ENCODE peak calls at places on chromosomes 6 and 20, in seven cellular contexts. One of them, this sample, is unnamed.

GRCh38 chr6:89506716-89507597 is 74.0 kb downstream of the ANKRD6 start:
- DNase-seq in Right ventricle myocardium superior: no peak
- DNase-seq in naive B cell: no peak
- DNase-seq in HEK293T: no peak
- DNase-seq in heart left ventricle: no peak
- DNase-seq in CD4-positive, alpha-beta memory T cell: no peak
- DNase-seq in stimulated activated CD8-positive, alpha-beta memory T cell treated with anti-CD3 and anti-CD28 coated beads, Interleukin-15, amount 100 ng/mL, for 48 hours: no peak
- DNase-seq in this sample: no peak

GRCh38 chr6:122872311-122872710 is 83.3 kb downstream of the SMPDL3A start:
- DNase-seq in Right ventricle myocardium superior: no peak
- DNase-seq in naive B cell: no peak
- DNase-seq in HEK293T: no peak
- DNase-seq in heart left ventricle: no peak
- DNase-seq in CD4-positive, alpha-beta memory T cell: no peak
- DNase-seq in stimulated activated CD8-positive, alpha-beta memory T cell treated with anti-CD3 and anti-CD28 coated beads, Interleukin-15, amount 100 ng/mL, for 48 hours: no peak
- DNase-seq in this sample: no peak

GRCh38 chr20:57399587-57400261 is 8.5 kb downstream of the RBM38 start:
- DNase-seq in Right ventricle myocardium superior: peak
- DNase-seq in naive B cell: peak
- DNase-seq in HEK293T: no peak
- DNase-seq in heart left ventricle: peak
- DNase-seq in CD4-positive, alpha-beta memory T cell: no peak
- DNase-seq in stimulated activated CD8-positive, alpha-beta memory T cell treated with anti-CD3 and anti-CD28 coated beads, Interleukin-15, amount 100 ng/mL, for 48 hours: peak
- DNase-seq in this sample: no peak

GRCh38 chr6:148452921-148453320 is 110.3 kb downstream of the SASH1 start:
- DNase-seq in Right ventricle myocardium superior: no peak
- DNase-seq in naive B cell: no peak
- DNase-seq in HEK293T: no peak
- DNase-seq in heart left ventricle: no peak
- DNase-seq in CD4-positive, alpha-beta memory T cell: no peak
- DNase-seq in stimulated activated CD8-positive, alpha-beta memory T cell treated with anti-CD3 and anti-CD28 coated beads, Interleukin-15, amount 100 ng/mL, for 48 hours: no peak
- DNase-seq in this sample: no peak

GRCh38 chr20:4613184-4613583 is 108.5 kb upstream of the PRND start:
- DNase-seq in Right ventricle myocardium superior: no peak
- DNase-seq in naive B cell: no peak
- DNase-seq in HEK293T: no peak
- DNase-seq in heart left ventricle: no peak
- DNase-seq in CD4-positive, alpha-beta memory T cell: no peak
- DNase-seq in stimulated activated CD8-positive, alpha-beta memory T cell treated with anti-CD3 and anti-CD28 coated beads, Interleukin-15, amount 100 ng/mL, for 48 hours: no peak
- DNase-seq in this sample: no peak

GRCh38 chr6:166760288-166760687 is 133.2 kb upstream of the RPS6KA2 start:
- DNase-seq in Right ventricle myocardium superior: no peak
- DNase-seq in naive B cell: no peak
- DNase-seq in HEK293T: no peak
- DNase-seq in heart left ventricle: no peak
- DNase-seq in CD4-positive, alpha-beta memory T cell: peak
- DNase-seq in stimulated activated CD8-positive, alpha-beta memory T cell treated with anti-CD3 and anti-CD28 coated beads, Interleukin-15, amount 100 ng/mL, for 48 hours: peak
- DNase-seq in this sample: no peak

GRCh38 chr20:4951299-4951698 is 50.0 kb downstream of the SLC23A2 start:
- DNase-seq in Right ventricle myocardium superior: no peak
- DNase-seq in naive B cell: no peak
- DNase-seq in HEK293T: no peak
- DNase-seq in heart left ventricle: peak
- DNase-seq in CD4-positive, alpha-beta memory T cell: no peak
- DNase-seq in stimulated activated CD8-positive, alpha-beta memory T cell treated with anti-CD3 and anti-CD28 coated beads, Interleukin-15, amount 100 ng/mL, for 48 hours: no peak
- DNase-seq in this sample: no peak

GRCh38 chr6:6856538-6857523 is 250.9 kb upstream of the RREB1 start:
- DNase-seq in Right ventricle myocardium superior: peak
- DNase-seq in naive B cell: peak
- DNase-seq in HEK293T: no peak
- DNase-seq in heart left ventricle: peak
- DNase-seq in CD4-positive, alpha-beta memory T cell: peak
- DNase-seq in stimulated activated CD8-positive, alpha-beta memory T cell treated with anti-CD3 and anti-CD28 coated beads, Interleukin-15, amount 100 ng/mL, for 48 hours: peak
- DNase-seq in this sample: peak

GRCh38 chr6:5260111-5260620 is 584 bp downstream of the LYRM4 start:
- DNase-seq in Right ventricle myocardium superior: peak
- DNase-seq in naive B cell: peak
- DNase-seq in HEK293T: peak
- DNase-seq in heart left ventricle: peak
- DNase-seq in CD4-positive, alpha-beta memory T cell: peak
- DNase-seq in stimulated activated CD8-positive, alpha-beta memory T cell treated with anti-CD3 and anti-CD28 coated beads, Interleukin-15, amount 100 ng/mL, for 48 hours: peak
- DNase-seq in this sample: peak

GRCh38 chr6:2529217-2529719 is 221.5 kb downstream of the MYLK4 start:
- DNase-seq in Right ventricle myocardium superior: no peak
- DNase-seq in naive B cell: no peak
- DNase-seq in HEK293T: no peak
- DNase-seq in heart left ventricle: no peak
- DNase-seq in CD4-positive, alpha-beta memory T cell: no peak
- DNase-seq in stimulated activated CD8-positive, alpha-beta memory T cell treated with anti-CD3 and anti-CD28 coated beads, Interleukin-15, amount 100 ng/mL, for 48 hours: no peak
- DNase-seq in this sample: no peak

GRCh38 chr6:91387290-91388062 is 800.6 kb upstream of the MAP3K7 start:
- DNase-seq in Right ventricle myocardium superior: no peak
- DNase-seq in naive B cell: no peak
- DNase-seq in HEK293T: no peak
- DNase-seq in heart left ventricle: no peak
- DNase-seq in CD4-positive, alpha-beta memory T cell: no peak
- DNase-seq in stimulated activated CD8-positive, alpha-beta memory T cell treated with anti-CD3 and anti-CD28 coated beads, Interleukin-15, amount 100 ng/mL, for 48 hours: no peak
- DNase-seq in this sample: no peak

GRCh38 chr6:16562498-16562897 is 198.8 kb downstream of the ATXN1 start:
- DNase-seq in Right ventricle myocardium superior: no peak
- DNase-seq in naive B cell: no peak
- DNase-seq in HEK293T: no peak
- DNase-seq in heart left ventricle: no peak
- DNase-seq in CD4-positive, alpha-beta memory T cell: no peak
- DNase-seq in stimulated activated CD8-positive, alpha-beta memory T cell treated with anti-CD3 and anti-CD28 coated beads, Interleukin-15, amount 100 ng/mL, for 48 hours: no peak
- DNase-seq in this sample: no peak

GRCh38 chr6:149235130-149235561 is 82.4 kb upstream of the TAB2 start:
- DNase-seq in Right ventricle myocardium superior: no peak
- DNase-seq in naive B cell: peak
- DNase-seq in HEK293T: peak
- DNase-seq in heart left ventricle: peak
- DNase-seq in CD4-positive, alpha-beta memory T cell: no peak
- DNase-seq in stimulated activated CD8-positive, alpha-beta memory T cell treated with anti-CD3 and anti-CD28 coated beads, Interleukin-15, amount 100 ng/mL, for 48 hours: no peak
- DNase-seq in this sample: peak

GRCh38 chr6:126804255-126805064 is 314.0 kb upstream of the RSPO3 start:
- DNase-seq in Right ventricle myocardium superior: no peak
- DNase-seq in naive B cell: no peak
- DNase-seq in HEK293T: peak
- DNase-seq in heart left ventricle: no peak
- DNase-seq in CD4-positive, alpha-beta memory T cell: no peak
- DNase-seq in stimulated activated CD8-positive, alpha-beta memory T cell treated with anti-CD3 and anti-CD28 coated beads, Interleukin-15, amount 100 ng/mL, for 48 hours: no peak
- DNase-seq in this sample: no peak

GRCh38 chr6:33430991-33431879 is 11.4 kb downstream of the SYNGAP1 start:
- DNase-seq in Right ventricle myocardium superior: peak
- DNase-seq in naive B cell: peak
- DNase-seq in HEK293T: peak
- DNase-seq in heart left ventricle: peak
- DNase-seq in CD4-positive, alpha-beta memory T cell: peak
- DNase-seq in stimulated activated CD8-positive, alpha-beta memory T cell treated with anti-CD3 and anti-CD28 coated beads, Interleukin-15, amount 100 ng/mL, for 48 hours: peak
- DNase-seq in this sample: peak

GRCh38 chr20:57869291-57869950 is 159.6 kb upstream of the PMEPA1 start:
- DNase-seq in Right ventricle myocardium superior: no peak
- DNase-seq in naive B cell: no peak
- DNase-seq in HEK293T: no peak
- DNase-seq in heart left ventricle: no peak
- DNase-seq in CD4-positive, alpha-beta memory T cell: no peak
- DNase-seq in stimulated activated CD8-positive, alpha-beta memory T cell treated with anti-CD3 and anti-CD28 coated beads, Interleukin-15, amount 100 ng/mL, for 48 hours: no peak
- DNase-seq in this sample: no peak

GRCh38 chr6:116115781-116116180 is 10.2 kb downstream of the COL10A1 start:
- DNase-seq in Right ventricle myocardium superior: no peak
- DNase-seq in naive B cell: no peak
- DNase-seq in HEK293T: no peak
- DNase-seq in heart left ventricle: no peak
- DNase-seq in CD4-positive, alpha-beta memory T cell: no peak
- DNase-seq in stimulated activated CD8-positive, alpha-beta memory T cell treated with anti-CD3 and anti-CD28 coated beads, Interleukin-15, amount 100 ng/mL, for 48 hours: no peak
- DNase-seq in this sample: no peak

GRCh38 chr6:157669747-157670216 is 153.3 kb upstream of the SNX9 start:
- DNase-seq in Right ventricle myocardium superior: peak
- DNase-seq in naive B cell: no peak
- DNase-seq in HEK293T: no peak
- DNase-seq in heart left ventricle: peak
- DNase-seq in CD4-positive, alpha-beta memory T cell: no peak
- DNase-seq in stimulated activated CD8-positive, alpha-beta memory T cell treated with anti-CD3 and anti-CD28 coated beads, Interleukin-15, amount 100 ng/mL, for 48 hours: no peak
- DNase-seq in this sample: peak

GRCh38 chr20:56875052-56875663 is 246.1 kb downstream of the TFAP2C start:
- DNase-seq in Right ventricle myocardium superior: no peak
- DNase-seq in naive B cell: no peak
- DNase-seq in HEK293T: no peak
- DNase-seq in heart left ventricle: no peak
- DNase-seq in CD4-positive, alpha-beta memory T cell: no peak
- DNase-seq in stimulated activated CD8-positive, alpha-beta memory T cell treated with anti-CD3 and anti-CD28 coated beads, Interleukin-15, amount 100 ng/mL, for 48 hours: no peak
- DNase-seq in this sample: no peak

GRCh38 chr6:123635144-123635543 is 1.6 kb downstream of the TRDN start:
- DNase-seq in Right ventricle myocardium superior: no peak
- DNase-seq in naive B cell: no peak
- DNase-seq in HEK293T: no peak
- DNase-seq in heart left ventricle: no peak
- DNase-seq in CD4-positive, alpha-beta memory T cell: no peak
- DNase-seq in stimulated activated CD8-positive, alpha-beta memory T cell treated with anti-CD3 and anti-CD28 coated beads, Interleukin-15, amount 100 ng/mL, for 48 hours: no peak
- DNase-seq in this sample: no peak

GRCh38 chr6:146948790-146949342 is 255.4 kb upstream of the STXBP5 start:
- DNase-seq in Right ventricle myocardium superior: no peak
- DNase-seq in naive B cell: no peak
- DNase-seq in HEK293T: no peak
- DNase-seq in heart left ventricle: no peak
- DNase-seq in CD4-positive, alpha-beta memory T cell: no peak
- DNase-seq in stimulated activated CD8-positive, alpha-beta memory T cell treated with anti-CD3 and anti-CD28 coated beads, Interleukin-15, amount 100 ng/mL, for 48 hours: no peak
- DNase-seq in this sample: no peak

GRCh38 chr6:131212928-131213327 is 77.7 kb downstream of the AKAP7 start:
- DNase-seq in Right ventricle myocardium superior: no peak
- DNase-seq in naive B cell: no peak
- DNase-seq in HEK293T: no peak
- DNase-seq in heart left ventricle: no peak
- DNase-seq in CD4-positive, alpha-beta memory T cell: no peak
- DNase-seq in stimulated activated CD8-positive, alpha-beta memory T cell treated with anti-CD3 and anti-CD28 coated beads, Interleukin-15, amount 100 ng/mL, for 48 hours: no peak
- DNase-seq in this sample: no peak

GRCh38 chr6:39496951-39497350 is 174.4 kb upstream of the KCNK16 start:
- DNase-seq in Right ventricle myocardium superior: peak
- DNase-seq in naive B cell: no peak
- DNase-seq in HEK293T: no peak
- DNase-seq in heart left ventricle: peak
- DNase-seq in CD4-positive, alpha-beta memory T cell: no peak
- DNase-seq in stimulated activated CD8-positive, alpha-beta memory T cell treated with anti-CD3 and anti-CD28 coated beads, Interleukin-15, amount 100 ng/mL, for 48 hours: no peak
- DNase-seq in this sample: peak

GRCh38 chr6:121503633-121504032 is 68.2 kb downstream of the GJA1 start:
- DNase-seq in Right ventricle myocardium superior: no peak
- DNase-seq in naive B cell: no peak
- DNase-seq in HEK293T: no peak
- DNase-seq in heart left ventricle: no peak
- DNase-seq in CD4-positive, alpha-beta memory T cell: no peak
- DNase-seq in stimulated activated CD8-positive, alpha-beta memory T cell treated with anti-CD3 and anti-CD28 coated beads, Interleukin-15, amount 100 ng/mL, for 48 hours: no peak
- DNase-seq in this sample: no peak

GRCh38 chr6:32666420-32667300 is at the start of gene HLA-DQB1:
- DNase-seq in Right ventricle myocardium superior: no peak
- DNase-seq in naive B cell: peak
- DNase-seq in HEK293T: peak
- DNase-seq in heart left ventricle: peak
- DNase-seq in CD4-positive, alpha-beta memory T cell: peak
- DNase-seq in stimulated activated CD8-positive, alpha-beta memory T cell treated with anti-CD3 and anti-CD28 coated beads, Interleukin-15, amount 100 ng/mL, for 48 hours: peak
- DNase-seq in this sample: no peak

GRCh38 chr6:45513331-45513730 is 135.6 kb upstream of the SUPT3H start:
- DNase-seq in Right ventricle myocardium superior: no peak
- DNase-seq in naive B cell: no peak
- DNase-seq in HEK293T: no peak
- DNase-seq in heart left ventricle: no peak
- DNase-seq in CD4-positive, alpha-beta memory T cell: no peak
- DNase-seq in stimulated activated CD8-positive, alpha-beta memory T cell treated with anti-CD3 and anti-CD28 coated beads, Interleukin-15, amount 100 ng/mL, for 48 hours: no peak
- DNase-seq in this sample: no peak

GRCh38 chr6:155850408-155850841 is 394.8 kb upstream of the NOX3 start:
- DNase-seq in Right ventricle myocardium superior: no peak
- DNase-seq in naive B cell: no peak
- DNase-seq in HEK293T: no peak
- DNase-seq in heart left ventricle: no peak
- DNase-seq in CD4-positive, alpha-beta memory T cell: no peak
- DNase-seq in stimulated activated CD8-positive, alpha-beta memory T cell treated with anti-CD3 and anti-CD28 coated beads, Interleukin-15, amount 100 ng/mL, for 48 hours: no peak
- DNase-seq in this sample: no peak

GRCh38 chr20:20501128-20501527 is 133.2 kb downstream of the INSM1 start:
- DNase-seq in Right ventricle myocardium superior: no peak
- DNase-seq in naive B cell: no peak
- DNase-seq in HEK293T: no peak
- DNase-seq in heart left ventricle: no peak
- DNase-seq in CD4-positive, alpha-beta memory T cell: no peak
- DNase-seq in stimulated activated CD8-positive, alpha-beta memory T cell treated with anti-CD3 and anti-CD28 coated beads, Interleukin-15, amount 100 ng/mL, for 48 hours: no peak
- DNase-seq in this sample: no peak

GRCh38 chr20:53901697-53902096 is 168.7 kb downstream of the BCAS1 start:
- DNase-seq in Right ventricle myocardium superior: no peak
- DNase-seq in naive B cell: no peak
- DNase-seq in HEK293T: no peak
- DNase-seq in heart left ventricle: no peak
- DNase-seq in CD4-positive, alpha-beta memory T cell: no peak
- DNase-seq in stimulated activated CD8-positive, alpha-beta memory T cell treated with anti-CD3 and anti-CD28 coated beads, Interleukin-15, amount 100 ng/mL, for 48 hours: no peak
- DNase-seq in this sample: no peak

This sample was measured in right cardiac atrium.